ENCODE peak calls at places on chromosomes 1 and 21, in four cellular contexts. K is fibroblast of the aortic adventitia, J is A549, M is GM12865. V is an unnamed sample.

GRCh38 chr1:206589206-206589605 is 23.1 kb downstream of the EIF2D start:
- DNase-seq in K (peak), J (no peak), M (no peak), V (no peak)

GRCh38 chr1:241776911-241777310 is 71.1 kb upstream of the EXO1 start:
- DNase-seq in K (no peak), J (no peak), M (no peak), V (no peak)

GRCh38 chr1:218705911-218706893 is 361.1 kb downstream of the TGFB2 start:
- DNase-seq in K (peak), J (peak), M (no peak), V (no peak)

GRCh38 chr1:223730471-223730870 is 18.1 kb downstream of the CAPN2 start:
- DNase-seq in K (peak), J (no peak), M (no peak), V (no peak)

GRCh38 chr1:48726557-48726956 is 50.1 kb downstream of the BEND5 start:
- DNase-seq in K (no peak), J (no peak), M (no peak), V (no peak)

GRCh38 chr1:31434101-31434871 is 21.3 kb downstream of the SERINC2 start:
- DNase-seq in K (no peak), J (no peak), M (no peak), V (no peak)

GRCh38 chr1:205343431-205344009 is 13.2 kb downstream of the KLHDC8A start:
- DNase-seq in K (no peak), J (peak), M (no peak), V (peak)

GRCh38 chr1:8985915-8986813 is 40.1 kb downstream of the SLC2A7 start:
- DNase-seq in K (peak), J (peak), M (no peak), V (no peak)

GRCh38 chr1:20410555-20410954 is 75.5 kb downstream of the CAMK2N1 start:
- DNase-seq in K (peak), J (no peak), M (no peak), V (no peak)

GRCh38 chr21:33848252-33848953 is 67.2 kb downstream of the ATP5PO start:
- DNase-seq in K (no peak), J (no peak), M (no peak), V (no peak)

GRCh38 chr1:164756741-164757140 is 197.8 kb downstream of the PBX1 start:
- DNase-seq in K (peak), J (no peak), M (no peak), V (no peak)

GRCh38 chr1:25702101-25702775 is 85.6 kb downstream of the MAN1C1 start:
- DNase-seq in K (peak), J (no peak), M (no peak), V (no peak)

GRCh38 chr1:184223216-184223615 is 163.6 kb upstream of the C1orf21 start:
- DNase-seq in K (no peak), J (peak), M (no peak), V (no peak)

GRCh38 chr1:203281033-203281432 is 24.3 kb upstream of the BTG2 start:
- DNase-seq in K (no peak), J (peak), M (no peak), V (no peak)

GRCh38 chr1:77322061-77322900 is 40.5 kb downstream of the AK5 start:
- DNase-seq in K (peak), J (peak), M (no peak), V (no peak)

GRCh38 chr1:93420400-93420799 is 27.5 kb upstream of the FNBP1L start:
- DNase-seq in K (no peak), J (no peak), M (no peak), V (no peak)

GRCh38 chr1:234136073-234136472 is 231.6 kb downstream of the SLC35F3 start:
- DNase-seq in K (no peak), J (no peak), M (no peak), V (no peak)

GRCh38 chr1:47841356-47841755 is 155.8 kb downstream of the TRABD2B start:
- DNase-seq in K (no peak), J (no peak), M (no peak), V (no peak)

GRCh38 chr1:180966310-180966709 is 53.6 kb downstream of the KIAA1614 start:
- DNase-seq in K (no peak), J (no peak), M (peak), V (no peak)

GRCh38 chr1:210678306-210678705 is 349.6 kb downstream of the HHAT start:
- DNase-seq in K (no peak), J (no peak), M (no peak), V (no peak)

GRCh38 chr21:45959779-45960390 is 21.7 kb upstream of the COL6A1 start:
- DNase-seq in K (no peak), J (no peak), M (no peak), V (no peak)

GRCh38 chr1:152398812-152399698 is 15.0 kb downstream of the CRNN start:
- DNase-seq in K (peak), J (peak), M (peak), V (no peak)
- TF ChIP-seq CTCF in K (peak), J (peak), M (peak), V (no peak)

DNA sequence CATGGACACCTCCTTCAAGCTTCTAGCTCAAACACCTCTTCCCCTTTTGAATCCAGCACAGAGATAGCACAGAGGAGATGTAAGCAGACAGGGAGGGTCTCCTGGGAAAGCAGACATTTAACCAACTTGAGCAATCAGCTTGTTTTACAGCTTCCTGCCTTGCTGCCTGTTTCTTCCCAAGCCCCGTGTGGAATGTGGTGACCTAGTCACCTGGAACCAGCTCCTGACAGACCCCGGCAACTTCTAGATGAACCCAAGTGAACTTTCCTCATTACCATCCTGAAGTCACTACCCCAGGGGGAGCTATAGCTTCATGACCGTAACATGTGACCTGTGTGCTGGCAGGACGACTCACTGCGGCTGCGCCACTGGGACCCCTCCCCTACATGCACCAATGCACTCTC is 24.1 kb upstream of the TTF2 start:
- DNase-seq in K (no peak), J (no peak), M (no peak), V (no peak)
- TF ChIP-seq CTCF in K (no peak), J (no peak), M (no peak), V (no peak)

GRCh38 chr1:17728123-17728522 is 27.0 kb upstream of the ACTL8 start:
- DNase-seq in K (no peak), J (peak), M (no peak), V (no peak)
- TF ChIP-seq CTCF in K (no peak), J (no peak), M (no peak), V (no peak)

DNA sequence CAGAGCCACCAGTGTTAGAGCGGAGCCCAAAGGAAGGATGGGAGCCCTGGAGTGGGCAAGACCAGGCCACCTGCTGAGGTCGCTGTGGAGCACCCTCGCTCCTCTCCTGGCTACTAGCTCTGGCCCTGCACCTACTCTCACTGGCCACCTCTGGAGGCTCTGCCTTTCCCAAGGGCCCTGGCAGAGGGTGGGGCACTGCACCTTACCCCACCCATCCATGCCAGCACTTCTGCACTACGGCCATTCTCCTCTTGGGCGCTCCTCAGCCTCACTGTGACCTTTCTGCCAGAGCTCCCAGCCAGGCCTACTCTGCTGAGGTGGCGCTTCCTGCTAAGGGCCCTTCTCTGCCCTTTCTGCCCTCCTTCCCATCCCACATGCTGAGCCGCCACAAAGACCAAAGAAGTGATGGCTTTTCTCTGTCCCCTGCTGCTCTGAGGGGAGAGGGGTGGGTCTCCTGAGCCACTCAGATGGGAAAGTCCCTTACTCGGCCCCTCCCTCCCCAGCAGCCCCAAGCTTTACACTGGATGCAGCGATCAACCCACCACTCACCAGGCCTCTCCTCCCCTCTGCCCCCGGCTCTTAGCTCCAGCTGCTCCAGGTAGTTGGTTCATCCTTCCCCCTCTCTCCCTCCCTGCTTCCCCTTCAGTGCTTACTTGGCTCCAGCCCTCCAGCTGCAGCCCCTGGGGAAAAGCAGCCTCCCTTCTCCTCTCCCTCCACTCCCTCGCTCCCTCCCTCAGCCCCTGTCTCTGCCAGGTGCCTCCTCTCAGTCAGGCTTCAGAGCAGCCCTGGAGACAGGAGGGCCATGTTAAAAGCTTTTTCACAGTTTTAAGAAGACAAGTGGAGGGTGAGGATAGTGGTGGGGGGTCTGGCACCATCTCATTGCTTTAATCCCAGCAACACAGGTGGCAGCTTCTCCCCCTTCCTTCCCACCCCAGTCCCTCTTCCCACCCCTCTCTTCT is 14.8 kb upstream of the TMEM222 start:
- DNase-seq in K (no peak), J (peak), M (no peak), V (peak)
- TF ChIP-seq CTCF in K (peak), J (no peak), M (peak), V (peak)

GRCh38 chr1:66750578-66750977 is 1.7 kb upstream of the DYNLT5 start:
- DNase-seq in K (no peak), J (no peak), M (peak), V (no peak)

GRCh38 chr1:66752671-66753371 is 562 bp downstream of the DYNLT5 start:
- DNase-seq in K (no peak), J (no peak), M (no peak), V (no peak)

GRCh38 chr1:66751160-66751559 is 1.1 kb upstream of the DYNLT5 start:
- DNase-seq in K (no peak), J (no peak), M (no peak), V (no peak)

GRCh38 chr1:66747500-66747899 is 4.8 kb upstream of the DYNLT5 start:
- DNase-seq in K (peak), J (no peak), M (no peak), V (no peak)

GRCh38 chr1:66752000-66752592 is at the start of gene DYNLT5:
- DNase-seq in K (peak), J (no peak), M (no peak), V (peak)
- TF ChIP-seq CTCF in K (peak), J (no peak), M (no peak), V (no peak)

GRCh38 chr1:55478742-55479141 is 263.6 kb upstream of the USP24 start:
- DNase-seq in K (peak), J (peak), M (peak), V (no peak)
- TF ChIP-seq CTCF in K (no peak), J (peak), M (peak), V (no peak)

V was measured in glutamatergic neuron.